ENCODE peak calls at places on chromosomes 5 and 9, in seven cellular contexts. Z, I, D, O, B, W and X are unnamed samples.
A peak's percentile ranks its signal among the peaks of the same experiment; 100 is the strongest.

GRCh38 chr9:3648266-3648665 is 122.5 kb upstream of the RFX3 start:
- DNase-seq in Z (no peak), W (no peak), I (no peak), B (no peak), O (no peak), D (no peak), X (no peak)

GRCh38 chr5:167104351-167104750 is 1187.1 kb upstream of the WWC1 start:
- DNase-seq in W (no peak), Z (no peak), B (no peak), I (no peak), O (no peak), D (no peak), X (no peak)

GRCh38 chr9:137550241-137550621 is at the start of gene PNPLA7:
- DNase-seq in W (peak; percentile 85), Z (peak; percentile 43), I (peak; percentile 90), D (peak; percentile 89), B (peak; percentile 91), O (peak; percentile 41), X (peak; percentile 87)

GRCh38 chr5:59178482-59178881 is 595.6 kb downstream of the RAB3C start:
- DNase-seq in I (no peak), D (no peak), O (no peak), B (no peak), Z (no peak), W (no peak), X (no peak)

GRCh38 chr5:54309751-54310432 is 481 bp downstream of the ARL15 start:
- DNase-seq in I (peak; percentile 45), Z (peak; percentile 10), B (peak; percentile 43), D (peak; percentile 21), O (no peak), W (peak; percentile 9), X (peak; percentile 24)

GRCh38 chr5:36108758-36109245 is 42.1 kb upstream of the UGT3A2 start:
- DNase-seq in D (no peak), W (no peak), O (no peak), B (no peak), Z (no peak), I (no peak), X (no peak)

GRCh38 chr5:59648949-59649921 is 244.3 kb downstream of the PDE4D start:
- DNase-seq in O (no peak), I (no peak), D (no peak), W (no peak), Z (no peak), B (no peak), X (no peak)

GRCh38 chr5:125112196-125112595 is 365.8 kb upstream of the ZNF608 start:
- DNase-seq in B (no peak), I (no peak), D (no peak), Z (peak; percentile 85), W (no peak), O (no peak), X (no peak)

GRCh38 chr5:96157841-96158291 is 196.2 kb upstream of the ELL2 start:
- DNase-seq in Z (no peak), D (no peak), B (no peak), O (no peak), W (peak; percentile 40), I (no peak), X (no peak)

GRCh38 chr5:153782589-153783238 is 256.0 kb downstream of the FAM114A2 start:
- DNase-seq in Z (peak; percentile 6), B (no peak), I (no peak), W (no peak), D (no peak), O (no peak), X (no peak)

GRCh38 chr5:76294573-76294972 is 108.5 kb upstream of the IQGAP2 start:
- DNase-seq in W (no peak), B (no peak), I (no peak), Z (no peak), O (no peak), D (no peak), X (no peak)

GRCh38 chr5:177133845-177134652 is 476 bp downstream of the NSD1 start:
- DNase-seq in B (peak; percentile 46), I (peak; percentile 42), W (peak; percentile 63), D (no peak), Z (peak; percentile 29), O (no peak), X (peak; percentile 43)

GRCh38 chr9:129939426-129939825 is 103.6 kb downstream of the FNBP1 start:
- DNase-seq in D (no peak), B (no peak), W (no peak), I (no peak), Z (no peak), O (no peak), X (no peak)

GRCh38 chr9:92717201-92718085 is 47.2 kb downstream of the BICD2 start:
- DNase-seq in O (no peak), D (no peak), Z (no peak), B (no peak), I (no peak), W (no peak), X (no peak)

GRCh38 chr5:137263319-137263718 is 235.8 kb downstream of the SPOCK1 start:
- DNase-seq in O (no peak), B (no peak), I (no peak), Z (no peak), D (no peak), W (no peak), X (no peak)

GRCh38 chr5:67156976-67157583 is 39.5 kb downstream of the CD180 start:
- DNase-seq in I (no peak), D (peak; percentile 28), W (peak; percentile 47), O (no peak), Z (peak; percentile 32), B (no peak), X (peak; percentile 42)

GRCh38 chr5:132256086-132256782 is 1.3 kb upstream of the PDLIM4 start:
- DNase-seq in I (peak; percentile 5), W (no peak), B (no peak), O (no peak), D (no peak), Z (no peak), X (no peak)

GRCh38 chr5:139271201-139272027 is 22.1 kb upstream of the MATR3 start:
- DNase-seq in O (no peak), Z (peak; percentile 94), B (no peak), I (no peak), W (peak; percentile 71), D (no peak), X (no peak)

GRCh38 chr5:85814596-85814995 is 803.1 kb upstream of the COX7C start:
- DNase-seq in W (peak; percentile 43), O (no peak), B (no peak), D (no peak), I (no peak), Z (no peak), X (no peak)

GRCh38 chr9:131656356-131657030 is 83.4 kb downstream of the RAPGEF1 start:
- DNase-seq in D (peak; percentile 57), Z (no peak), W (no peak), B (peak; percentile 74), I (peak; percentile 58), O (peak; percentile 62), X (no peak)

GRCh38 chr9:2722715-2723114 is 5.4 kb downstream of the KCNV2 start:
- DNase-seq in Z (peak; percentile 59), B (no peak), I (no peak), O (no peak), W (no peak), D (no peak), X (no peak)

GRCh38 chr5:34957857-34958690 is 28.7 kb downstream of the DNAJC21 start:
- DNase-seq in W (peak; percentile 28), O (no peak), B (no peak), Z (peak; percentile 36), I (peak; percentile 25), D (peak; percentile 20), X (peak; percentile 26)

GRCh38 chr9:26955921-26956886 is at the start of gene IFT74:
- DNase-seq in I (peak; percentile 99), W (peak; percentile 98), D (peak; percentile 98), B (peak; percentile 99), Z (peak; percentile 98), O (peak; percentile 92), X (peak; percentile 99)
- TF ChIP-seq POLR2A in I (peak; percentile 86), W (peak; percentile 76), D (peak; percentile 67), B (no peak), Z (peak; percentile 82), O (peak; percentile 20), X (peak; percentile 74)

GRCh38 chr5:179405426-179406030 is 60.3 kb upstream of the ADAMTS2 start:
- DNase-seq in B (no peak), D (no peak), Z (no peak), O (no peak), W (no peak), I (no peak), X (no peak)
- H3K9me3 ChIP-seq in B (no peaks in the 10 kb centered on the region), D (no peaks in the 10 kb centered on the region), Z (peaks cover 4% of the 10 kb centered on the region), O (peaks cover under 1% of the 10 kb centered on the region), W (peaks cover 9% of the 10 kb centered on the region), I (no peaks in the 10 kb centered on the region), X (no peaks in the 10 kb centered on the region)

GRCh38 chr9:124972241-124972770 is 31.4 kb upstream of the GOLGA1 start:
- DNase-seq in Z (no peak), B (no peak), I (no peak), D (no peak), W (no peak), O (no peak), X (no peak)
- H3K4me3 ChIP-seq in Z (no peak overlapping the region), B (no peak overlapping the region), I (no peak overlapping the region), D (no peak overlapping the region), W (no peak overlapping the region), O (no peak overlapping the region), X (no peak overlapping the region)

GRCh38 chr9:134374301-134375010 is 48.2 kb downstream of the RXRA start:
- DNase-seq in D (no peak), W (no peak), Z (no peak), O (no peak), B (no peak), I (peak; percentile 54), X (peak; percentile 41)
- TF ChIP-seq POLR2A in D (no peak), W (no peak), Z (no peak), O (no peak), B (no peak), I (no peak), X (no peak)

DNA sequence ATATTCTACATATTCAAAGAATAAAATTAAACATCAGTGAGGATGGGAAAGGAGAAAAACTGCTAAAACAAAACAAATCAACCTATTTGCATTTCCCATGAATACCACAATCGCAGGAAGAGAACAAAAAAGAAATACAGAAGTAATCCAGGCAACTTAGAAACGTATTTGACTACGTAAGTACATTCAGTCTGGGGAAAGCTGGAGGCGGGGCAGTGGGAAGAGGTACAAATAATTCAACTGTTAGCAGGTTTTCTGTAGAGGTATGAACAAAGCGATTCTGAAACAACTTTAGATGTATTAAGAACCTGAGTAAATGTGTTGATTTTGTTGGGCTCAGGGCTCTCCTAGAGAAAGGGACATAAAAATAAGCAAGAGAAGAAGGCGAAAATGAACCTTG is 7.6 kb downstream of the ZFP62 start:
- DNase-seq in Z (no peak), D (no peak), W (no peak), I (no peak), O (no peak), B (no peak), X (no peak)
- H3K9me3 ChIP-seq in Z (peaks cover 31% of the 10 kb centered on the region), D (no peaks in the 10 kb centered on the region), W (peaks cover 68% of the 10 kb centered on the region), I (no peaks in the 10 kb centered on the region), O (peaks cover 27% of the 10 kb centered on the region), B (no peaks in the 10 kb centered on the region), X (no peaks in the 10 kb centered on the region)

GRCh38 chr9:133821606-133822438 is 83.7 kb upstream of the SARDH start:
- DNase-seq in Z (peak; percentile 40), D (no peak), I (no peak), W (no peak), B (no peak), O (no peak), X (no peak)
- H3K4me3 ChIP-seq in Z (no peak overlapping the region), D (no peak overlapping the region), I (no peak overlapping the region), W (no peak overlapping the region), B (no peak overlapping the region), O (no peak overlapping the region), X (no peak overlapping the region)